ENCODE peak calls at places on chromosome 5, in eight cellular contexts. K is NCI-H460, B is B cell, V is fibroblast of gingiva, L is fibroblast of the aortic adventitia, C is adrenal gland, S is hypothalamus, F is T-helper 2 cell. W is an unnamed sample.

GRCh38 chr5:135723451-135723850 is 111.0 kb upstream of the SLC25A48 start:
- DNase-seq in C (no peak), K (no peak), B (no peak), F (no peak), S (no peak), L (no peak), V (no peak), W (no peak)

GRCh38 chr5:10695055-10695649 is 65.9 kb downstream of the DAP start:
- DNase-seq in L (peak), S (peak), B (peak), K (peak), F (no peak), C (peak), V (peak), W (peak)

GRCh38 chr5:18114161-18114802 is 480.0 kb downstream of the TAF11L14 start:
- DNase-seq in F (no peak), C (no peak), S (no peak), B (no peak), V (no peak), K (no peak), L (no peak), W (no peak)

GRCh38 chr5:14086261-14086660 is 56.9 kb upstream of the TRIO start:
- DNase-seq in L (peak), V (peak), B (no peak), C (no peak), K (no peak), S (no peak), F (no peak), W (no peak)

GRCh38 chr5:44506561-44506960 is 117.3 kb upstream of the FGF10 start:
- DNase-seq in S (no peak), C (no peak), F (no peak), V (no peak), L (no peak), B (no peak), K (no peak), W (no peak)

GRCh38 chr5:26868504-26868903 is 169.9 kb downstream of the CDH9 start:
- DNase-seq in L (no peak), F (no peak), V (no peak), B (no peak), K (no peak), C (no peak), S (no peak), W (no peak)

GRCh38 chr5:168530751-168531150 is 1.6 kb downstream of the FBLL1 start:
- DNase-seq in L (no peak), K (no peak), B (no peak), V (no peak), F (no peak), C (no peak), S (no peak), W (no peak)

GRCh38 chr5:6169660-6170059 is 208.7 kb downstream of the MED10 start:
- DNase-seq in C (no peak), F (no peak), S (no peak), K (no peak), L (no peak), V (no peak), B (no peak), W (no peak)

GRCh38 chr5:79689541-79690466 is at the start of gene CMYA5:
- DNase-seq in F (no peak), V (peak), K (no peak), C (no peak), S (peak), L (no peak), B (peak), W (no peak)

GRCh38 chr5:138944527-138945322 is 69.6 kb upstream of the LRRTM2 start:
- DNase-seq in L (no peak), B (no peak), V (no peak), F (no peak), C (peak), K (no peak), S (no peak), W (no peak)

GRCh38 chr5:146560205-146560812 is 44.3 kb upstream of the GPR151 start:
- DNase-seq in C (no peak), F (no peak), K (no peak), V (no peak), B (no peak), L (peak), S (no peak), W (no peak)

GRCh38 chr5:90131734-90132133 is 277.8 kb downstream of the CETN3 start:
- DNase-seq in F (no peak), V (no peak), K (no peak), C (no peak), S (no peak), L (peak), B (peak), W (no peak)

GRCh38 chr5:134736173-134736812 is 2.1 kb upstream of the CAMLG start:
- DNase-seq in B (no peak), F (no peak), L (no peak), C (no peak), S (no peak), V (no peak), K (no peak), W (no peak)

GRCh38 chr5:158812381-158812780 is 287.3 kb downstream of the EBF1 start:
- DNase-seq in S (no peak), F (peak), C (peak), B (peak), K (no peak), L (no peak), V (no peak), W (peak)

GRCh38 chr5:145244788-145245187 is 590.4 kb downstream of the PRELID2 start:
- DNase-seq in B (no peak), F (no peak), V (peak), S (no peak), K (peak), C (no peak), L (peak), W (no peak)

GRCh38 chr5:103247120-103247519 is 11.4 kb upstream of the MACIR start:
- DNase-seq in S (no peak), V (no peak), C (no peak), F (no peak), K (no peak), B (no peak), L (no peak), W (no peak)

GRCh38 chr5:181221792-181222629 is 1.1 kb upstream of the TRIM41 start:
- DNase-seq in V (peak), K (peak), S (no peak), L (peak), F (peak), B (no peak), C (peak), W (peak)

GRCh38 chr5:135694016-135694415 is 115.2 kb upstream of the CXCL14 start:
- DNase-seq in F (no peak), L (no peak), C (no peak), S (no peak), K (no peak), V (no peak), B (no peak), W (no peak)

GRCh38 chr5:43648499-43649124 is 45.6 kb downstream of the NNT start:
- DNase-seq in K (no peak), B (no peak), L (peak), C (no peak), V (peak), F (no peak), S (no peak), W (no peak)

GRCh38 chr5:123670981-123671557 is 159.1 kb downstream of the CSNK1G3 start:
- DNase-seq in S (peak), F (no peak), L (peak), B (peak), C (peak), K (peak), V (peak), W (peak)

GRCh38 chr5:173885481-173886010 is 2.6 kb upstream of the CPEB4 start:
- DNase-seq in V (no peak), B (no peak), K (no peak), F (no peak), C (no peak), L (no peak), S (no peak), W (peak)

GRCh38 chr5:178785999-178786398 is 55.5 kb upstream of the ZNF354A start:
- DNase-seq in L (no peak), K (no peak), F (no peak), C (no peak), V (no peak), B (no peak), S (no peak), W (no peak)

GRCh38 chr5:2995035-2995434 is 243.6 kb upstream of the IRX2 start:
- DNase-seq in S (no peak), K (no peak), B (no peak), V (no peak), C (no peak), F (no peak), L (no peak), W (no peak)

GRCh38 chr5:85545129-85545528 is 1072.6 kb upstream of the COX7C start:
- DNase-seq in S (no peak), V (no peak), K (no peak), F (no peak), C (no peak), L (no peak), B (no peak), W (no peak)